ENCODE peak calls at places on chromosomes 6 and 20, in ten cellular contexts. J is CD4-positive, CD25-positive, alpha-beta regulatory T cell; H is IMR-90; M is prostate gland; P is heart left ventricle; K is tibial nerve; W is adipocyte; L is A549; R is endodermal cell; F is GM12864. V is an unnamed sample.

GRCh38 chr20:44720617-44720993 is 5.4 kb downstream of the CCN5 start:
- DNase-seq in L (peak), J (no peak), K (no peak), W (peak), P (no peak), F (no peak), R (peak), H (peak), M (peak), V (peak)

GRCh38 chr20:62891111-62891510 is 29.5 kb upstream of the TCFL5 start:
- DNase-seq in W (no peak), J (peak), K (no peak), H (peak), L (no peak), R (no peak), F (no peak), M (no peak), P (no peak), V (no peak)

GRCh38 chr6:22146581-22147468 is 150.0 kb downstream of the PRL start:
- DNase-seq in K (no peak), M (no peak), L (no peak), P (no peak), R (peak), H (no peak), W (no peak), J (peak), F (no peak), V (no peak)

GRCh38 chr6:52735071-52735470 is 28.2 kb downstream of the GSTA2 start:
- DNase-seq in L (no peak), J (no peak), P (no peak), M (no peak), R (no peak), K (no peak), W (no peak), H (no peak), F (no peak), V (no peak)

GRCh38 chr20:34185766-34186620 is 55.2 kb upstream of the ASIP start:
- DNase-seq in M (no peak), F (no peak), P (no peak), J (no peak), W (peak), L (no peak), H (no peak), R (no peak), K (peak), V (no peak)

GRCh38 chr6:56669041-56669440 is 26.4 kb upstream of the DST start:
- DNase-seq in K (no peak), L (no peak), F (no peak), J (no peak), H (no peak), P (no peak), M (no peak), R (no peak), W (no peak), V (no peak)

GRCh38 chr20:11178946-11179654 is 505.3 kb upstream of the JAG1 start:
- DNase-seq in W (no peak), J (no peak), M (no peak), H (peak), P (no peak), F (no peak), L (peak), R (no peak), K (no peak), V (peak)

GRCh38 chr6:30686908-30687658 is 638 bp upstream of the PPP1R18 start:
- DNase-seq in F (peak), K (peak), H (peak), R (peak), W (peak), L (peak), M (peak), J (peak), P (peak), V (peak)

GRCh38 chr6:143999406-143999805 is 8.7 kb downstream of the PLAGL1 start:
- DNase-seq in H (peak), W (peak), J (no peak), K (no peak), F (no peak), R (no peak), P (no peak), M (no peak), L (no peak), V (peak)

GRCh38 chr6:30493643-30494250 is 4.4 kb downstream of the HLA-E start:
- DNase-seq in J (peak), M (no peak), H (no peak), R (peak), F (no peak), P (no peak), W (no peak), L (no peak), K (no peak), V (no peak)

GRCh38 chr6:160950507-160950906 is 41.1 kb upstream of the MAP3K4 start:
- DNase-seq in R (no peak), H (peak), K (no peak), J (no peak), W (peak), P (peak), F (no peak), L (peak), M (peak), V (peak)

GRCh38 chr6:138492113-138492512 is 7.2 kb downstream of the NHSL1 start:
- DNase-seq in F (no peak), P (no peak), H (no peak), J (no peak), M (no peak), W (no peak), L (no peak), R (no peak), K (no peak), V (no peak)

GRCh38 chr20:23147964-23148720 is 62.0 kb upstream of the CD93 start:
- DNase-seq in M (no peak), P (no peak), L (peak), J (peak), F (peak), H (peak), W (peak), K (no peak), R (peak), V (peak)

GRCh38 chr6:35049885-35050284 is 91.3 kb downstream of the TCP11 start:
- DNase-seq in M (no peak), P (peak), W (peak), F (no peak), K (peak), R (no peak), J (no peak), L (no peak), H (peak), V (peak)

GRCh38 chr20:33694666-33695065 is 8.5 kb upstream of the E2F1 start:
- DNase-seq in P (no peak), K (no peak), W (no peak), R (no peak), L (no peak), F (no peak), J (no peak), M (no peak), H (no peak), V (no peak)

GRCh38 chr20:59157064-59157463 is 6.6 kb upstream of the ZNF831 start:
- DNase-seq in J (no peak), P (no peak), R (no peak), L (no peak), F (no peak), M (no peak), H (no peak), W (no peak), K (no peak), V (no peak)

GRCh38 chr6:45472383-45472782 is 94.6 kb upstream of the SUPT3H start:
- DNase-seq in M (peak), K (peak), L (no peak), F (no peak), W (no peak), H (peak), J (no peak), R (no peak), P (peak), V (peak)

GRCh38 chr20:45998761-45999160 is 9.9 kb upstream of the MMP9 start:
- DNase-seq in W (no peak), M (no peak), K (no peak), L (no peak), R (no peak), H (no peak), P (no peak), J (no peak), F (no peak), V (no peak)

GRCh38 chr6:47665112-47665511 is 33.3 kb upstream of the ADGRF4 start:
- DNase-seq in K (no peak), W (no peak), H (no peak), P (no peak), R (no peak), L (no peak), M (no peak), F (no peak), J (no peak), V (no peak)

GRCh38 chr6:163750436-163751031 is 336.0 kb downstream of the QKI start:
- DNase-seq in H (no peak), M (no peak), P (peak), K (no peak), J (no peak), W (no peak), F (no peak), R (peak), L (no peak), V (no peak)

GRCh38 chr6:44386929-44387345 is 569 bp upstream of the CDC5L start:
- DNase-seq in M (no peak), J (no peak), R (no peak), H (peak), W (peak), L (no peak), P (no peak), K (no peak), F (no peak), V (peak)

GRCh38 chr6:27547157-27548075 is 74.5 kb upstream of the ZNF184 start:
- DNase-seq in W (peak), L (peak), H (peak), M (no peak), J (peak), K (no peak), F (no peak), P (no peak), R (peak), V (peak)

GRCh38 chr6:3471286-3471685 is 14.4 kb upstream of the SLC22A23 start:
- DNase-seq in K (no peak), M (no peak), F (no peak), H (no peak), J (no peak), L (no peak), R (no peak), P (no peak), W (no peak), V (no peak)

GRCh38 chr6:14440891-14441358 is 323.4 kb downstream of the CD83 start:
- DNase-seq in H (no peak), F (no peak), W (peak), L (no peak), R (no peak), M (no peak), J (no peak), P (no peak), K (no peak), V (no peak)

GRCh38 chr6:91633374-91634184 is 1046.7 kb upstream of the MAP3K7 start:
- DNase-seq in J (no peak), M (no peak), F (no peak), L (no peak), R (no peak), P (no peak), K (no peak), W (peak), H (no peak), V (no peak)

GRCh38 chr6:44956426-44956825 is 371.7 kb upstream of the RUNX2 start:
- DNase-seq in M (no peak), L (no peak), R (no peak), H (peak), K (no peak), W (no peak), P (no peak), J (no peak), F (no peak), V (peak)

GRCh38 chr6:37074053-37074827 is 68.8 kb downstream of the FGD2 start:
- DNase-seq in W (peak), P (peak), J (no peak), H (peak), M (no peak), L (no peak), R (no peak), K (no peak), F (no peak), V (no peak)

GRCh38 chr6:25842526-25842925 is 10.7 kb upstream of the SLC17A1 start:
- DNase-seq in J (no peak), P (no peak), M (no peak), R (no peak), L (no peak), W (no peak), K (no peak), H (no peak), F (peak), V (no peak)

GRCh38 chr6:85453052-85453451 is 3.2 kb downstream of the NT5E start:
- DNase-seq in W (no peak), K (no peak), R (no peak), P (no peak), H (no peak), J (no peak), M (no peak), L (no peak), F (no peak), V (no peak)
- H3K4me3 ChIP-seq in W (peak), K (no peak), R (no peak), P (no peak), H (peak), J (no peak), M (no peak), L (no peak), F (no peak), V (peak)

GRCh38 chr20:30912006-30912660 is 345.3 kb upstream of the DEFB115 start:
- DNase-seq in R (peak), H (no peak), F (no peak), K (no peak), W (no peak), M (no peak), J (no peak), L (no peak), P (no peak), V (no peak)
- H3K4me3 ChIP-seq in R (peak), H (peak), F (no peak), K (no peak), W (peak), M (no peak), J (no peak), L (no peak), P (no peak), V (no peak)

GRCh38 chr20:51526754-51527153 is 15.8 kb downstream of the NFATC2 start:
- DNase-seq in P (no peak), R (no peak), J (no peak), W (no peak), M (no peak), H (no peak), K (no peak), F (no peak), L (no peak), V (no peak)

GRCh38 chr20:51528263-51529026 is 14.1 kb downstream of the NFATC2 start:
- DNase-seq in M (no peak), P (no peak), W (no peak), K (no peak), L (no peak), R (no peak), F (no peak), J (peak), H (no peak), V (no peak)

GRCh38 chr20:51525241-51526104 is 17.0 kb downstream of the NFATC2 start:
- DNase-seq in J (peak), W (no peak), P (peak), R (no peak), M (no peak), F (no peak), H (no peak), K (no peak), L (no peak), V (no peak)

GRCh38 chr20:51523276-51524013 is 19.1 kb downstream of the NFATC2 start:
- DNase-seq in R (no peak), H (no peak), K (no peak), F (no peak), J (no peak), P (no peak), L (no peak), M (no peak), W (no peak), V (no peak)

DNA sequence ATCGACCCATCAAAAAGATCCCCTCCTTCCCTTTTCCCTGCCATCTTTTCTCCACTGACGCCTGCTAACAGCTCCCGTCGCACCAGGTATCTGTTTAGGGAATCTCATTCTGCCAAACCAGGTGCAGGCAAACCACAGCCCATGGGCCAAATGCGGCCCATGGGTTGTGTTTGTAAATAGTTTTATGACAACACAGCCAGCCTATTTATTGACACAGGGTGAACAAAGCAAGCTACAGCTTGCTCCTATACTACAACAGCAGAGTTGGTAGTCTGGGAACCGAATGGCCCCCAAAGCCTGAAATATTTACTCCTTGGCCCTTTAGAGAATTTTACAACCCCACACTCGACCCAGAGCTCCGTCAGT is 16.4 kb downstream of the NFATC2 start:
- DNase-seq in L (no peak), P (no peak), W (no peak), J (no peak), F (no peak), K (no peak), M (no peak), H (no peak), R (no peak), V (no peak)
- H3K4me3 ChIP-seq in L (no peak), P (no peak), W (no peak), J (peak), F (peak), K (no peak), M (no peak), H (no peak), R (no peak), V (no peak)

GRCh38 chr6:159042824-159043181 is 2.0 kb downstream of the TAGAP start:
- DNase-seq in M (no peak), L (no peak), W (no peak), F (no peak), P (no peak), K (no peak), J (no peak), H (no peak), R (no peak), V (no peak)

GRCh38 chr6:159043236-159043635 is 1.6 kb downstream of the TAGAP start:
- DNase-seq in P (no peak), H (no peak), M (no peak), F (no peak), R (no peak), W (no peak), K (no peak), J (peak), L (no peak), V (no peak)

GRCh38 chr6:159043986-159044385 is 805 bp downstream of the TAGAP start:
- DNase-seq in J (peak), P (no peak), H (no peak), R (no peak), W (no peak), L (no peak), K (no peak), M (no peak), F (no peak), V (no peak)

GRCh38 chr6:159045826-159046225 is 1.0 kb upstream of the TAGAP start:
- DNase-seq in K (no peak), P (no peak), J (no peak), F (no peak), M (no peak), H (no peak), R (no peak), W (no peak), L (no peak), V (no peak)

GRCh38 chr6:159044899-159045727 is at the start of gene TAGAP:
- DNase-seq in H (peak), P (peak), M (peak), W (peak), F (peak), J (peak), R (no peak), K (peak), L (no peak), V (peak)
- H3K4me3 ChIP-seq in H (no peak), P (peak), M (peak), W (no peak), F (peak), J (peak), R (no peak), K (no peak), L (no peak), V (no peak)

DNA sequence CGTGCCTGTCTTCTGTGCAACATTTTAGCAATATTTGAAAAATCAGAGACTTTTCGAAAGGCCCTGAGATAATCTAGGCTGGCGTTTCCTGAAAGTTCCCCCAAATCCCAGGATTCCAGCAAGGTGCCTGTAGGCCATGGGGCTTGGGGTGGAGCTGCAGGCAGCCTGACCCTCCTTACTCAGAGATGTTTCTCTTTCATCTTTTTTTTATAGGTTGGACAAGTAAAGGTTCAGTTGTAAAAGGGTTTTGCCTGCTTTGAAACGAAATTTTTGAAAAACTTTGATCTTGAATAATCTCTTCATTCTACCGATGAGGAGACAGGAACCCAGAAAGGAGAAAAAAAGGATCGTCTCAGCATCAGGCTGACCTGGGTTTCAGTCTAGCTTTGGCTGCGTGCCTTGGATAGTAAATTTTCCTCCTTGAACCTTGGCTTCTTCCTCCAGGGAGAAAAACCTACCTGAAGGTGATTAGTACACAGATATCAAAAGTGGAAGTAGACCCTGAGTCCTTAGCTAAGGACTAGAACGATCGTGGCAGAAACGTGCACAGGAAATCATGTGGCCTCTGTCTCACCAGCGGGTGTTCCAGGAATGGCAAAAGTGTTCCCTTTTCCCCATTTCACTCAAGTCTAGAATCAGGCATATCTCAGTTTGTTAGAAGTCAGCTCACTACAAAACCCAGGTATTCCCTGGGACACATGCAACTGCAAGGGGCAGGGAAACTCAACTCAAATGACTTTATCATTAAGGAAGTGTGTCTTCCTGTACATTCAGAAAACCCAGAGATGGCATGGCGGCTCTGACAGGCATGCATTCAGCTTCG is 128.2 kb upstream of the PTPN1 start:
- DNase-seq in F (peak), J (peak), M (no peak), P (no peak), W (no peak), K (no peak), H (no peak), L (no peak), R (no peak), V (no peak)
- H3K4me3 ChIP-seq in F (no peak), J (peak), M (no peak), P (no peak), W (no peak), K (no peak), H (no peak), L (no peak), R (no peak), V (no peak)

GRCh38 chr6:71766796-71767195 is 119.6 kb upstream of the RIMS1 start:
- DNase-seq in M (no peak), H (no peak), R (no peak), K (no peak), P (no peak), W (no peak), L (no peak), F (no peak), J (no peak), V (no peak)

GRCh38 chr6:71768356-71768755 is 118.0 kb upstream of the RIMS1 start:
- DNase-seq in P (no peak), F (no peak), M (no peak), H (no peak), R (peak), W (no peak), L (no peak), J (no peak), K (no peak), V (no peak)
- H3K4me3 ChIP-seq in P (no peak), F (no peak), M (no peak), H (no peak), R (no peak), W (no peak), L (no peak), J (no peak), K (no peak), V (no peak)

GRCh38 chr20:3678893-3679720 is 2.7 kb downstream of the ADAM33 start:
- DNase-seq in P (no peak), J (no peak), F (no peak), L (no peak), W (peak), H (no peak), K (no peak), R (no peak), M (no peak), V (no peak)
- H3K4me3 ChIP-seq in P (no peak), J (no peak), F (no peak), L (no peak), W (peak), H (no peak), K (no peak), R (no peak), M (no peak), V (no peak)

V was measured in brain microvascular endothelial cell.